ENCODE peak calls at places on chromosomes 6 and 20, in six cellular contexts. S is H1, K is HCT116, H is HepG2, U is GM12878, C is K562. M is an unnamed sample.

GRCh38 chr6:70538364-70538763 is 28.4 kb upstream of the SDHAF4 start:
- DNase-seq in S (no peak), K (no peak), H (no peak), U (peak; percentile 39), C (no peak), M (no peak)

GRCh38 chr6:31270788-31271640 is 878 bp downstream of the HLA-C start:
- DNase-seq in S (peak; percentile 79), K (no peak), H (no peak), U (no peak), C (no peak), M (no peak)

GRCh38 chr6:144718431-144718830 is 433.3 kb downstream of the UTRN start:
- DNase-seq in S (no peak), K (no peak), H (no peak), U (no peak), C (no peak), M (no peak)

GRCh38 chr6:37580164-37580955 is 80.7 kb upstream of the CCDC167 start:
- DNase-seq in S (no peak), K (peak; percentile 94), H (no peak), U (no peak), C (peak; percentile 25), M (no peak)

GRCh38 chr6:169145476-169145875 is 108.2 kb downstream of the THBS2 start:
- DNase-seq in S (no peak), K (no peak), H (no peak), U (no peak), C (no peak), M (no peak)

GRCh38 chr20:40803381-40803780 is 114.3 kb upstream of the MAFB start:
- DNase-seq in S (no peak), K (no peak), H (no peak), U (no peak), C (no peak), M (no peak)

GRCh38 chr6:159829515-159829914 is 29.4 kb downstream of the PNLDC1 start:
- DNase-seq in S (no peak), K (no peak), H (no peak), U (no peak), C (no peak), M (no peak)

GRCh38 chr6:166381381-166381732 is 1.4 kb downstream of the MPC1 start:
- DNase-seq in S (no peak), K (no peak), H (no peak), U (no peak), C (no peak), M (no peak)

GRCh38 chr6:100300221-100300736 is 164.4 kb downstream of the SIM1 start:
- DNase-seq in S (no peak), K (peak; percentile 96), H (peak; percentile 71), U (no peak), C (no peak), M (no peak)

GRCh38 chr6:80535914-80536565 is 429.6 kb downstream of the BCKDHB start:
- DNase-seq in S (no peak), K (no peak), H (no peak), U (no peak), C (no peak), M (no peak)

GRCh38 chr6:137827977-137828815 is 38.9 kb upstream of the TNFAIP3 start:
- DNase-seq in S (no peak), K (no peak), H (no peak), U (peak; percentile 84), C (no peak), M (no peak)

GRCh38 chr6:167122041-167122826 is 662 bp upstream of the CCR6 start:
- DNase-seq in S (no peak), K (no peak), H (no peak), U (no peak), C (no peak), M (no peak)

GRCh38 chr6:140441256-140441655 is 1066.8 kb upstream of the CITED2 start:
- DNase-seq in S (peak; percentile 52), K (no peak), H (peak; percentile 46), U (no peak), C (peak; percentile 47), M (peak; percentile 16)

GRCh38 chr6:57215260-57215659 is 6.8 kb downstream of the RAB23 start:
- DNase-seq in S (no peak), K (no peak), H (no peak), U (no peak), C (no peak), M (no peak)

GRCh38 chr6:137709424-137710281 is 157.4 kb upstream of the TNFAIP3 start:
- DNase-seq in S (no peak), K (no peak), H (no peak), U (no peak), C (no peak), M (no peak)

GRCh38 chr6:15615837-15616236 is 47.0 kb downstream of the DTNBP1 start:
- DNase-seq in S (no peak), K (no peak), H (peak; percentile 59), U (no peak), C (no peak), M (no peak)

GRCh38 chr20:57207251-57207650 is 59.2 kb downstream of the BMP7 start:
- DNase-seq in S (no peak), K (no peak), H (no peak), U (no peak), C (no peak), M (no peak)

GRCh38 chr6:11606287-11606686 is 68.7 kb downstream of the TMEM170B start:
- DNase-seq in S (no peak), K (no peak), H (no peak), U (no peak), C (no peak), M (no peak)

GRCh38 chr20:14634666-14635065 is 297.3 kb upstream of the FLRT3 start:
- DNase-seq in S (no peak), K (no peak), H (no peak), U (no peak), C (no peak), M (no peak)

GRCh38 chr6:7137335-7138106 is 29.8 kb downstream of the RREB1 start:
- DNase-seq in S (peak; percentile 45), K (no peak), H (no peak), U (no peak), C (peak; percentile 86), M (no peak)

GRCh38 chr20:20731945-20732296 is 19.5 kb upstream of the RALGAPA2 start:
- DNase-seq in S (no peak), K (no peak), H (no peak), U (no peak), C (no peak), M (no peak)

GRCh38 chr20:58058421-58059140 is 169.9 kb downstream of the ANKRD60 start:
- DNase-seq in S (peak; percentile 33), K (no peak), H (no peak), U (no peak), C (no peak), M (no peak)

GRCh38 chr6:106124437-106125423 is 38.6 kb downstream of the PRDM1 start:
- DNase-seq in S (no peak), K (no peak), H (no peak), U (no peak), C (no peak), M (no peak)

GRCh38 chr6:106125925-106126435 is 39.8 kb downstream of the PRDM1 start:
- DNase-seq in S (no peak), K (no peak), H (no peak), U (peak; percentile 62), C (peak; percentile 52), M (no peak)

GRCh38 chr6:106133040-106133439 is 46.9 kb downstream of the PRDM1 start:
- DNase-seq in S (no peak), K (no peak), H (no peak), U (no peak), C (no peak), M (no peak)

GRCh38 chr6:106132153-106132698 is 46.1 kb downstream of the PRDM1 start:
- DNase-seq in S (no peak), K (no peak), H (no peak), U (no peak), C (no peak), M (no peak)

GRCh38 chr6:106128981-106129761 is 43.0 kb downstream of the PRDM1 start:
- DNase-seq in S (no peak), K (no peak), H (no peak), U (no peak), C (no peak), M (no peak)
- TF ChIP-seq ZNF274 in S (no peak), K (no peak), H (no peak), U (no peak), C (no peak), M (no peak)

DNA sequence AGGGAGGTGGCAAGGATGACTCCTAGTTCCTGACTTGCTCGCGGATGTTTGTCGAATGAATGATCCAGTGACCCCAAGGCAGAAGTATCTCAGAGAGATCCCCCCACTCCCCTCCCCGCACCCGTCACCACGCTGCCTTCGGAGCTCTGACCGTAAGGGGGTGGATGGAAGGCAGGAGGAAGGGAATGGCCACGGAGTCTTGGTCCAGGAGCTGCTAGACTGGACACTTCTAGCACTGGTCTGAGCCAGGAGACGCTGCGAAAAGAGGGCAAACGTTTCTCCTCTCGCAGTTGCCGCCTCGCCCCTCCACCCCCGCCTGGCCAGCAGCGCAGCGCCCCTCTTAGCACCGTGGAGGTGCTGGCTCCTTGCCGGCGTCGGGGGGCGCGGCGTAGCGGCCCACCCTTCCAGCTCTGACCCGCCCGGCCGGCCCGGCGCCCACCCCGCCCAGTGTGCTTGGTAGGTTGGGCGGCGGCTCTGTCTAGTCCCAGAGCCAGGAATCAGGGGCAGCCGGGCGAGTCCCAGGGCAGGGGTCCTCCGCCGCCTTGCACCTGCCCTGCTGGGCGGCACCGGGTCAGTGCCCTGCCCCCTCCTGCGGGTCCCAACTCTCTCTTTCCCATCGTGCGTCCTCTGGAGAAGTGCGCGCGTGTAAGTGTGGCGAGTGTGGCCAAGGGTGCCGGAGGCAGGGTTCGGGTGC is 2.4 kb upstream of the DBNDD2 start:
- DNase-seq in S (peak; percentile 66), K (no peak), H (no peak), U (no peak), C (peak; percentile 18), M (no peak)
- H3K27me3 ChIP-seq in S (peaks cover 6% of the 10 kb centered on the region), K (no peaks in the 10 kb centered on the region), H (peaks cover 5% of the 10 kb centered on the region), U (peaks cover 3% of the 10 kb centered on the region), C (no peaks in the 10 kb centered on the region), M (peaks cover 65% of the 10 kb centered on the region)

DNA sequence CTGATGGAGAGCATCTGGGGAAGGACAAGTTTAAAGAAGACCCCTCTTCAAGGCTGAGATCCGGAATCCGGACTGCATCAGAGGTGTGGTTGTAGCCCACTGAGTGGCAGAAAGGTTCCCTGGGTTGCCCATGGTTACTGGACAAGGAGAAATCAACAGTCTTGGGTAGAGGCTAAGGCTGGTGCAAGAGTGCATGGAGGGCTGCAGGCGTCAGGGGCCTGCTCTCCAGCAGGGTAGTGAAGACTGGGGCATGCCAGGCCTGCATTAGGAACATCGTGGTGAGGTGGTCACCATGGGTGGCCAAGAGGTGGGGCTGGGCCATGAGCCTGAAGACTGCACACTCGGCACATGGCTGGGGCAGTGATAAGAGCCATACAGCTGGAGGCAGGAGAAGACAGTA is 91.2 kb downstream of the RNF182 start:
- DNase-seq in S (no peak), K (no peak), H (no peak), U (no peak), C (no peak), M (no peak)
- H3K4me1 ChIP-seq in S (peaks cover 2% of the 10 kb centered on the region), K (no peaks in the 10 kb centered on the region), H (no peaks in the 10 kb centered on the region), U (no peaks in the 10 kb centered on the region), C (no peaks in the 10 kb centered on the region), M (no peaks in the 10 kb centered on the region)

DNA sequence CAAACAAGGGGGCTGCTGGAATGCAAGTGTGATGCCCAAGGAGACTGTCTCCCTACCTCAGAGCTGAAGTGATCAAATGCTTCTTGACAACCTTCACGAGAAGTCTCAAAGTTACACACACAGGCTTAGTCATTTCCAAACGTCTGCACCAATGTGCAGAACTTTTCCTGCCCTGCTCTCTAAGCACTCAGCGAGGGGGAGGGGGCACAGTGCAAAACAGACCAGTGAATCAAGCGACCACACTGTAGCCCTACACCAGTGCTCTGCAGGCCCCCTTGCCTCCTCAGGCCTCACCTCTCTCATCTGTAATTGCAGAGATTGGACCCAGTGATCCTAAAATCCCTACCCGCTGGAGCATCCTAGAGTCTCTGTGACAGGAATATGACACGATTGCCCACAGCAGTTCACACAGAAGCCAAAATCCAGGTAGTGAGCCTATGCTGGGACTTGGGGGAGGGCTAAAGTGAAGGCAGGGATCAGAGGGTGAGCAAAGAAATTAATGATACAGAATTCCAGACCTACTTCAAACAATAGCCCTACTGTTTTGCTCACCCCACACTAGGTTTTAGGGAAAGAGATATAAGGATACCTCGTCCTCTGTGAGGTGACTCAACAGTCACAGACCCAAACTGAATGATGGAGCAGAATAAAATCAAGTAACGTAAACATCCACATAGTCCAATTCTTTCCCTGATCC is 56.4 kb downstream of the ATXN1 start:
- DNase-seq in S (no peak), K (no peak), H (no peak), U (no peak), C (no peak), M (no peak)
- TF ChIP-seq ZNF274 in S (no peak), K (no peak), H (no peak), U (no peak), C (no peak), M (no peak)

M was measured in NT2/D1.